ENCODE peak calls at places on chromosomes 3 and 15, in six cellular contexts. M is LoVo; F is heart left ventricle; Y is stimulated activated CD4-positive, alpha-beta T cell treated with anti-CD3 and anti-CD28 coated beads, Interleukin-1b, Interleukin-23, amount 100 ng/mL, for 48 hours; T is T-helper 9 cell; H is SK-MEL-5. P is an unnamed sample.

GRCh38 chr3:183122257-183122932 is 23.1 kb upstream of the MCCC1 start:
- DNase-seq in F (no peak), T (no peak), M (peak), Y (no peak), H (peak), P (no peak)

GRCh38 chr15:69358850-69359249 is 55.3 kb upstream of the KIF23 start:
- DNase-seq in H (no peak), T (no peak), M (no peak), F (no peak), Y (no peak), P (no peak)

GRCh38 chr3:14725564-14726420 is 50.9 kb downstream of the C3orf20 start:
- DNase-seq in Y (no peak), H (no peak), F (peak), M (no peak), T (no peak), P (no peak)

GRCh38 chr15:83208357-83208661 is 686 bp upstream of the HDGFL3 start:
- DNase-seq in T (no peak), M (no peak), F (no peak), Y (no peak), H (peak), P (no peak)

GRCh38 chr3:56887402-56888025 is 85.8 kb upstream of the ARHGEF3 start:
- DNase-seq in Y (peak), F (no peak), T (no peak), H (no peak), M (no peak), P (peak)

GRCh38 chr3:52532838-52533622 is 627 bp downstream of the NT5DC2 start:
- DNase-seq in H (no peak), M (peak), Y (no peak), T (peak), F (peak), P (peak)

GRCh38 chr3:177358085-177358967 is 161.0 kb upstream of the TBL1XR1 start:
- DNase-seq in H (peak), Y (peak), M (peak), T (peak), F (peak), P (peak)

GRCh38 chr3:196192036-196193001 is 18.9 kb downstream of the ZDHHC19 start:
- DNase-seq in M (no peak), Y (peak), H (no peak), F (no peak), T (peak), P (peak)

GRCh38 chr15:90087454-90088154 is 14.7 kb downstream of the IDH2 start:
- DNase-seq in T (no peak), F (no peak), Y (peak), H (peak), M (no peak), P (peak)

GRCh38 chr15:47553933-47554332 is 163.4 kb upstream of the SEMA6D start:
- DNase-seq in H (no peak), Y (no peak), T (no peak), M (no peak), F (no peak), P (no peak)

GRCh38 chr3:99319961-99320360 is 318.4 kb upstream of the COL8A1 start:
- DNase-seq in F (no peak), Y (no peak), H (no peak), M (no peak), T (no peak), P (no peak)

GRCh38 chr3:129526121-129526900 is 2.1 kb upstream of the RHO start:
- DNase-seq in F (no peak), T (no peak), Y (no peak), M (no peak), H (no peak), P (no peak)

GRCh38 chr3:46642971-46643370 is 30.6 kb downstream of the FAM240A start:
- DNase-seq in Y (no peak), H (no peak), F (no peak), T (no peak), M (no peak), P (no peak)

GRCh38 chr3:120506076-120506827 is 55.5 kb upstream of the FSTL1 start:
- DNase-seq in F (no peak), M (no peak), T (no peak), Y (no peak), H (no peak), P (no peak)

GRCh38 chr3:14605070-14605469 is 46.5 kb upstream of the CCDC174 start:
- DNase-seq in M (no peak), Y (no peak), H (no peak), T (no peak), F (no peak), P (no peak)

GRCh38 chr15:99365232-99365631 is 114.0 kb downstream of the LRRC28 start:
- DNase-seq in M (no peak), Y (no peak), F (no peak), T (no peak), H (no peak), P (peak)

GRCh38 chr3:179956416-179956830 is 80.3 kb downstream of the PEX5L start:
- DNase-seq in T (no peak), Y (no peak), H (no peak), M (no peak), F (no peak), P (peak)

GRCh38 chr3:3631114-3631513 is 168.1 kb upstream of the LRRN1 start:
- DNase-seq in Y (no peak), M (no peak), F (no peak), T (no peak), H (no peak), P (no peak)

GRCh38 chr3:27467545-27467944 is 16.6 kb downstream of the SLC4A7 start:
- DNase-seq in Y (no peak), T (no peak), F (no peak), H (peak), M (no peak), P (no peak)

P was measured in activated CD8-positive, alpha-beta T cell treated with anti-CD3 and anti-CD28 coated beads for 36 hours.